ENCODE peak calls at places on chromosomes 3 and 15, in ten cellular contexts. Y, V, J, L, E, A, H, S, X and N are unnamed samples.

GRCh38 chr3:144968951-144969350 is 997.3 kb downstream of the DIPK2A start:
- DNase-seq in Y (no peak), V (no peak), J (no peak), L (no peak), E (no peak), A (no peak), H (no peak), S (no peak), X (no peak), N (no peak)

GRCh38 chr15:57567909-57568308 is 23.8 kb upstream of the MYZAP start:
- DNase-seq in Y (no peak), V (no peak), J (no peak), L (no peak), E (no peak), A (no peak), H (no peak), S (no peak), X (no peak), N (no peak)

GRCh38 chr3:189355481-189356201 is 183.9 kb downstream of the TPRG1 start:
- DNase-seq in Y (no peak), V (no peak), J (peak; percentile 23), L (peak; percentile 50), E (no peak), A (peak; percentile 67), H (no peak), S (peak; percentile 31), X (no peak), N (no peak)

GRCh38 chr15:78075490-78076230 is 1.9 kb downstream of the TBC1D2B start:
- DNase-seq in Y (peak; percentile 34), V (peak; percentile 85), J (peak; percentile 70), L (peak; percentile 63), E (peak; percentile 86), A (no peak), H (peak; percentile 59), S (no peak), X (no peak), N (no peak)

GRCh38 chr3:172317984-172318383 is 130.3 kb downstream of the GHSR start:
- DNase-seq in Y (peak; percentile 80), V (peak; percentile 65), J (peak; percentile 24), L (no peak), E (peak; percentile 73), A (peak; percentile 46), H (peak; percentile 75), S (peak; percentile 13), X (no peak), N (no peak)

GRCh38 chr3:144687862-144688261 is 716.2 kb downstream of the DIPK2A start:
- DNase-seq in Y (no peak), V (no peak), J (no peak), L (no peak), E (no peak), A (no peak), H (no peak), S (no peak), X (no peak), N (no peak)

GRCh38 chr3:143786229-143787199 is 61.8 kb downstream of the SLC9A9 start:
- DNase-seq in Y (no peak), V (peak; percentile 16), J (peak; percentile 11), L (no peak), E (peak; percentile 79), A (no peak), H (peak; percentile 35), S (no peak), X (no peak), N (no peak)

GRCh38 chr15:71195242-71195641 is 80.0 kb downstream of the THSD4 start:
- DNase-seq in Y (no peak), V (no peak), J (no peak), L (no peak), E (no peak), A (peak; percentile 13), H (no peak), S (peak; percentile 60), X (no peak), N (no peak)

GRCh38 chr3:127286571-127287140 is 1.2 kb downstream of the PRR20G start:
- DNase-seq in Y (no peak), V (no peak), J (no peak), L (no peak), E (no peak), A (no peak), H (no peak), S (no peak), X (no peak), N (no peak)

GRCh38 chr3:122929576-122930365 is 97.8 kb downstream of the SEMA5B start:
- DNase-seq in Y (no peak), V (no peak), J (no peak), L (no peak), E (peak; percentile 44), A (no peak), H (no peak), S (no peak), X (no peak), N (no peak)

GRCh38 chr3:16441306-16441898 is 72.1 kb downstream of the RFTN1 start:
- DNase-seq in Y (no peak), V (peak; percentile 6), J (no peak), L (no peak), E (no peak), A (no peak), H (no peak), S (no peak), X (no peak), N (no peak)

GRCh38 chr3:113695818-113696645 is at the start of gene USF3:
- DNase-seq in Y (peak; percentile 83), V (peak; percentile 79), J (peak; percentile 83), L (peak; percentile 92), E (peak; percentile 88), A (peak; percentile 23), H (peak; percentile 67), S (peak; percentile 79), X (peak; percentile 24), N (peak; percentile 88)

GRCh38 chr3:113696658-113697191 is 283 bp upstream of the USF3 start:
- DNase-seq in Y (peak; percentile 100), V (peak; percentile 100), J (peak; percentile 99), L (peak; percentile 100), E (peak; percentile 100), A (peak; percentile 97), H (peak; percentile 99), S (peak; percentile 99), X (peak; percentile 97), N (peak; percentile 99)

GRCh38 chr3:113697192-113698090 is 999 bp upstream of the USF3 start:
- DNase-seq in Y (no peak), V (peak; percentile 54), J (peak; percentile 33), L (peak; percentile 53), E (peak; percentile 72), A (no peak), H (peak; percentile 26), S (peak; percentile 36), X (no peak), N (peak; percentile 28)

GRCh38 chr3:113698213-113698742 is 1.8 kb upstream of the USF3 start:
- DNase-seq in Y (no peak), V (no peak), J (no peak), L (no peak), E (no peak), A (no peak), H (no peak), S (no peak), X (no peak), N (no peak)

GRCh38 chr3:113698891-113699465 is 2.5 kb upstream of the USF3 start:
- DNase-seq in Y (no peak), V (no peak), J (peak; percentile 60), L (peak; percentile 68), E (no peak), A (no peak), H (peak; percentile 22), S (no peak), X (no peak), N (peak; percentile 38)
- TF ChIP-seq POLR2A in Y (no peak), V (no peak), J (no peak), L (no peak), E (no peak), A (no peak), H (no peak), S (peak; percentile 7), X (no peak), N (no peak)

GRCh38 chr3:142228964-142229363 is 3.6 kb upstream of the GK5 start:
- DNase-seq in Y (no peak), V (no peak), J (no peak), L (no peak), E (no peak), A (no peak), H (no peak), S (no peak), X (no peak), N (no peak)
- TF ChIP-seq POLR2A in Y (no peak), V (no peak), J (no peak), L (no peak), E (no peak), A (no peak), H (no peak), S (no peak), X (no peak), N (no peak)

DNA sequence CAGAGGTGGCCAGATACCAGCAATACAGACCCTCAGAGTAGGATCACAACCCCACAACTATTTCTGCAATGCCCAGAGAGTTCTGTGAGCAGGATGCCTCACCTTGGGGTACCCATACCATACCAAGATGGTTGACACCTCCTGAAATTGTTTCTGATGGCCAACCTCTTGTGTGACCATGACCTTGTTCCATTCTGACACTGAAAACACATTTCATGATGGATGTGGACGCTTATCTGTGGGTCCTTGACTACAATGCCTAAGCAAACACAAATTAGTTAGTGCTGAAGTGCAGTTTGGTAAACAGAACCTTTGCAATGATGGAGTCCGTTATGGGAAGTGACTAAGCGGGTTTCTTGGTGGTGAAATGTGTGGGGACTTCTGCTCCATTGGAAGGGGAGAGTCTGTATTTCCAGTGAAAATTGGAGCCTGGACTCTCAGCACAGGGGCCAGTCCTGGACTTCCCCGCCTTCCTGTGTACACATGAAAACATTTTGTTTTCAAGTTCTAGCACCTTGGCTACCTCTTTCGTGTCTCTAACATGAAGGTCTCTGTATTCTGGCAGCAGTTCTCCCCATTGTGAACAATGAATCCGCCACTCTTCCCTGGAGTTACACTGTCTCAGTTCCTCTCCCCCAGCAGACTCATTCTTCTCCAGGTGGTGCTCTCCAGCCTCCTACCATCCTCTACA is 106.2 kb downstream of the XXYLT1 start:
- DNase-seq in Y (no peak), V (no peak), J (no peak), L (no peak), E (no peak), A (no peak), H (no peak), S (no peak), X (no peak), N (no peak)
- TF ChIP-seq POLR2A in Y (no peak), V (no peak), J (no peak), L (no peak), E (no peak), A (no peak), H (no peak), S (no peak), X (no peak), N (no peak)

DNA sequence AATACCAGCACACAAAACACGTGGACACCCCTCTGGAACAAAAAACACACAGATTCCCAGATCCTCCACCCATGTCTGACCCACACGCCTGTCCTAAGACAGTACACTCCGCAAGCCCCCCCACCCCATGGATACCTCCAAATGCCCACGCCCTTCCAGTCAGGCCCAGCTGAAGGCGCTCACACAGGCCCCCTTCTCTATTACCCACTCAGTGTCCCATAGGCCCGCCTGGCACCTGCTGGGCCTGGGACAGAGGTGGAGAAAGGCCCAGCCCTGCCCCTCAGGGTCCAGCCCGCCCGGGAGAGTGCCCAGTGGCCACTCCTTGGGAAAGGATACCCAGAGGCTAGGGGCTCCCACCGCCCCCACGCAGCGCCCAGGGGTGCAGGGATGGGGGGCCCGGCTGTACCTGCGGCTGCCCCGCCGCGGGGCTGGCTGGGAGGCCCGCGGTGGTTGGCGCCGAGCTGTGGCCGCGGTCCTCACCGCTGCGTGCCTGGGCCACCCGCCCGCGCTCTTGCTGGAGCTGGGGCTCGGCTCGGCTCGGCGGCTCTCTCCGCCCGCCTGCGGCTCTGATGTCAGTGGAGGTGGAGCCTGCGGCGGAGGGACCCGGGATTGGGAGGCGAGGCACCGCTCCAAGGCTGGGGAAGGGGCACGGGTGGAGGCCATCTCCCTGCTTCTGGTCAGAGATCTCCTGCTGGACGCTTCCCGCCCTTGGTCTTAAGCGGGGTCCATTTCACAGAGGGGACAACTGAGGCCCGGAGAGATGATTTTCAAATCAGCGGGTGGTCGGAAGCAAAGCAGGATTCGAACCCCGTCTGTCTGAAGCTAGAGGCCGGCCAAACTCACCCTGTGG is at the start of gene CAMK1:
- DNase-seq in Y (peak; percentile 88), V (peak; percentile 84), J (peak; percentile 84), L (peak; percentile 83), E (peak; percentile 94), A (no peak), H (peak; percentile 85), S (peak; percentile 79), X (no peak), N (peak; percentile 71)
- TF ChIP-seq POLR2A in Y (peak; percentile 86), V (peak; percentile 66), J (peak; percentile 35), L (peak; percentile 55), E (no peak), A (peak; percentile 83), H (peak; percentile 80), S (peak; percentile 69), X (peak; percentile 74), N (peak; percentile 38)